ENCODE peak calls at places on chromosomes 11 and 22, in nine cellular contexts. E is neural progenitor cell, M is fibroblast of lung, K is cardiac muscle cell, R is heart left ventricle, A is colonic mucosa, H is IMR-90, G is lower lobe of right lung, F is testis. X is an unnamed sample. For H3K27me3, the result is how much of the 10 kb centered on the place peaks cover.

GRCh38 chr11:72754544-72755155 is 2.4 kb upstream of the ARAP1 start:
- DNase-seq in A (no peak), E (no peak), G (no peak), H (no peak), K (no peak), R (no peak), F (no peak), M (no peak), X (no peak)

GRCh38 chr11:109435121-109435742 is 13.2 kb downstream of the C11orf87 start:
- DNase-seq in K (no peak), F (no peak), M (no peak), G (no peak), A (no peak), R (no peak), H (peak), E (no peak), X (no peak)

GRCh38 chr11:60924906-60925684 is 835 bp downstream of the TMEM132A start:
- DNase-seq in G (no peak), A (no peak), R (no peak), M (no peak), F (no peak), K (peak), H (no peak), E (peak), X (no peak)

GRCh38 chr11:40286137-40286536 is 1173.3 kb downstream of the LRRC4C start:
- DNase-seq in E (no peak), M (no peak), F (no peak), G (no peak), A (no peak), R (no peak), H (no peak), K (peak), X (no peak)

GRCh38 chr11:46658259-46658658 is 40.9 kb downstream of the ATG13 start:
- DNase-seq in E (no peak), K (no peak), G (no peak), A (no peak), M (peak), R (peak), F (peak), H (peak), X (no peak)

GRCh38 chr11:36280531-36280930 is 8.7 kb downstream of the COMMD9 start:
- DNase-seq in K (no peak), R (no peak), F (no peak), H (peak), G (no peak), A (peak), M (peak), E (no peak), X (no peak)

GRCh38 chr22:46077669-46078099 is 72.6 kb upstream of the PPARA start:
- DNase-seq in K (no peak), A (no peak), H (no peak), M (no peak), E (no peak), F (peak), G (peak), R (peak), X (no peak)

GRCh38 chr11:32884770-32885384 is 7.7 kb upstream of the QSER1 start:
- DNase-seq in A (no peak), M (peak), G (no peak), R (no peak), E (no peak), F (no peak), K (peak), H (no peak), X (no peak)

GRCh38 chr11:26867286-26867685 is 126.6 kb upstream of the FIBIN start:
- DNase-seq in A (no peak), H (no peak), M (peak), G (no peak), F (no peak), R (no peak), E (no peak), K (no peak), X (no peak)

GRCh38 chr22:27474711-27475547 is 326.6 kb downstream of the MN1 start:
- DNase-seq in G (no peak), A (no peak), K (no peak), M (peak), H (peak), E (no peak), R (no peak), F (no peak), X (peak)

GRCh38 chr22:29194269-29194668 is 11.4 kb upstream of the EMID1 start:
- DNase-seq in M (no peak), E (no peak), R (no peak), G (no peak), K (no peak), F (no peak), A (no peak), H (no peak), X (no peak)

GRCh38 chr22:50545522-50546325 is at the start of gene KLHDC7B:
- DNase-seq in E (no peak), A (no peak), K (no peak), R (no peak), M (peak), F (no peak), G (peak), H (peak), X (no peak)

GRCh38 chr22:50548046-50548912 is 2.6 kb downstream of the KLHDC7B start:
- DNase-seq in R (no peak), G (peak), M (no peak), A (no peak), F (no peak), E (no peak), K (no peak), H (no peak), X (no peak)

GRCh38 chr22:50544746-50545253 is 899 bp upstream of the KLHDC7B start:
- DNase-seq in F (no peak), H (no peak), M (no peak), R (peak), A (peak), E (no peak), K (no peak), G (peak), X (no peak)

GRCh38 chr22:50547231-50547851 is 1.6 kb downstream of the KLHDC7B start:
- DNase-seq in G (peak), F (no peak), A (no peak), M (no peak), E (no peak), R (no peak), K (no peak), H (no peak), X (no peak)

DNA sequence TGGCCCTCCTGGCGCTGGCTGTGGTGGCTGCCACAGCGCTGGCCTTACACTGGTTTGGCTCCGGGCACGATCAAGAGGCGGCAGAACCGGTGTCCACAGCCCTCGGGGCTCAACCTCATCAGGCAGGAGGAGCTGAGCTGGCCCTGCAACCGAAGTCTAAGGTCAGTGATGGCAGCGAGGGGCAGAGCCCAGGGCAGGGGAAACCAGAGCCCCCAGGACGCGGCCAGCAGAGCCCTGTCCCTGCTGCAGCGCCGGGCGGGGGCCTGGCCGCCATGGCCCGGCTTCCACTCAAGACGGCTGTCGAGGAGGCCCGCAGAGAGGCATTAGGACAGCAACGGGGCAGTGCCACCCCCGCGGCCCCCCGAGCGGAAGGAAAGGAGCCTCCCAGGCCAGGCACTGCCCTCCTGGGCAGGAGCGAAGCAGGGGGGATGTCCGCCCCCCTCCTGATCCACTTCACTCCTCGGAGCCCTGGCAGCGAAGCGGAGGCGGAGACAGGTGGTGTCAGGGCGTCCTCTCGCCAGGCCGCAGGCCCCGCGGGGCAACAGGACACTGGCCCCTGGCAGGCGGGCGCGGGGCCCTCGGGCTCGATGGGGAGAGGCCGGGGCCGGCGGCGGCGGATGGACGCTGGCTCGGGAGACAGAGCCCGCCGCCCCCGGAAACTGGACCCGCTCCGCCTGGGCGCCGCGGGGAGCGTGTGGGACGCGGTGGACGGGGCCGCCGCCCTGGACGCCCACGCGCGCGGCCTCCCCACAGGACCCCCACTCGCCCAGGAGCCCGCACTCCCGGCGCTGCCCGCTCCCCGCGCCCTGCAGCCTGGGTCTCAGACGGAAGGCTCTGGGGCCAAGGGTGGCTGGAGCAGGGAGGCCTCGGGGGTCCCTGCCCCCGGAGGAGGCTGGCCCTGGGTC is 879 bp downstream of the KLHDC7B start:
- DNase-seq in K (no peak), H (no peak), E (no peak), R (no peak), G (peak), M (no peak), F (no peak), A (no peak), X (no peak)
- H3K4me3 ChIP-seq in K (no peak), H (no peak), E (no peak), R (no peak), G (no peak), M (no peak), F (no peak), A (no peak), X (no peak)

GRCh38 chr11:122724520-122724919 is 69.0 kb downstream of the UBASH3B start:
- DNase-seq in R (no peak), M (no peak), A (no peak), E (no peak), K (no peak), G (no peak), F (no peak), H (peak), X (no peak)
- H3K27me3 ChIP-seq in R (under half), M (under half), A (under half), E (under half), K (under half), G (under half), F (under half), H (under half), X (under half)

DNA sequence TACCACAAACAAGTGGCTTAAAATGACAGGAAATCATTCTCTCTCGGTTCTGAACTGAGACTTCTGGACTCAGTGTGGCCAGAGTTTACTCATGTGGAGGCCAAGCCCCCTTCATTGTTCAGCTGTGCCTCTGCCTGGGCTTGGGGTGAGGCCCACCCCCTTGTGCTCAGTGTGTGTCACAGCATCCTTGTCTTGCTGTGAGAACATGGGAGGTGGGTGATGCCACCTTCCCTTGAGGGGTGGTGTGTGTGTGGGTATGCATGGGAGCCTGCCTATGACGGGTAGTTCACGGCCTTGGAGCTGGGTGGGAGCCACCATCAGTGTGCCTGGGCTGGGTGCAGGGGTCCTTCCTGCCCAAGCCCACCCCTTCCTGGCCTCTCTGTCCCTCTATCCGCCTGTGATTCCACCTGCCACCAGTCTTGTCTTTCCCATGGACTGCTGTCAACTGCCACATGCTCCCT is 101.7 kb downstream of the MORC2 start:
- DNase-seq in E (peak), K (no peak), M (no peak), H (no peak), G (no peak), A (no peak), F (no peak), R (no peak), X (no peak)
- TF ChIP-seq CTCF in E (peak), K (no peak), M (no peak), H (peak), G (peak), A (no peak), F (no peak), R (no peak), X (no peak)

GRCh38 chr11:125166903-125167291 is 2.3 kb downstream of the PKNOX2 start:
- DNase-seq in A (no peak), E (no peak), R (no peak), F (no peak), K (no peak), H (no peak), G (no peak), M (no peak), X (peak)

GRCh38 chr11:125168875-125169537 is 4.5 kb downstream of the PKNOX2 start:
- DNase-seq in A (no peak), R (no peak), F (no peak), E (no peak), M (peak), H (peak), K (no peak), G (no peak), X (no peak)

GRCh38 chr11:125167954-125168821 is 3.6 kb downstream of the PKNOX2 start:
- DNase-seq in G (no peak), R (no peak), M (peak), F (no peak), A (no peak), K (no peak), H (peak), E (peak), X (no peak)

GRCh38 chr11:125166347-125166841 is 1.8 kb downstream of the PKNOX2 start:
- DNase-seq in G (no peak), E (peak), F (no peak), A (no peak), H (no peak), K (peak), M (peak), R (peak), X (peak)

DNA sequence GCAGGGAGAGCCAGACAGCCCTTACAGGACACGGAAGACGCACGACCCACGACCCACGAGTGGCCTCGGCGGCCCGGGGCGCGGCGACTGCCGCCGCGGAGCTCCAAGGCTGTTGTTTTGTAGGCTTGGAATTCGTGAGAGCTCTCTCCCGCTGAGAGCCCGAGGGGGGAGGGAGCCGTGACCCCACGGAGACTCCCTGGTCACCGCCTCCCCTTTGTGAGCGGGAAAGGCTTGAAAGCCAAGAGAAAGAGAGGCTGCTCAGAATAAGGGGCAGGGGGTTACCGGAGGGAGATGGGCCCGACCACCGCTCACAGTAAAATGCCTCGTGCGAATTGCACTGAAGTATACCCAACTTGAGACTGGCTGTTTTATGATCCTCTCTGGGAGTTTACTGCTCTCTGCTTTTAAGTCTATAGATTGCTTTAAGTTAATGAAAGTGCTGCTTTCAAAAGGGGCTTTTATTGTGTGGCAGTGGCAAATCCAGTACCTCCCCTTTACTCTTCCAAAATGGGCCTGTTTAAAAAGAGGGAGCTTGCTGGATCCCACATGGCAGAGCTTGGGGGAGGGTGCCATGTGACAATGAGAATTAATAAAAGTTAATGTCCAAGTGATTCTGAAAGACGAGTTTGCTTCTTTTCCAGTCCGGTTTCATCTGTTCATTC is 2.9 kb downstream of the PKNOX2 start:
- DNase-seq in H (peak), E (peak), A (no peak), F (peak), R (peak), M (peak), K (peak), G (no peak), X (peak)
- H3K4me3 ChIP-seq in H (no peak), E (peak), A (no peak), F (peak), R (peak), M (peak), K (peak), G (peak), X (peak)

DNA sequence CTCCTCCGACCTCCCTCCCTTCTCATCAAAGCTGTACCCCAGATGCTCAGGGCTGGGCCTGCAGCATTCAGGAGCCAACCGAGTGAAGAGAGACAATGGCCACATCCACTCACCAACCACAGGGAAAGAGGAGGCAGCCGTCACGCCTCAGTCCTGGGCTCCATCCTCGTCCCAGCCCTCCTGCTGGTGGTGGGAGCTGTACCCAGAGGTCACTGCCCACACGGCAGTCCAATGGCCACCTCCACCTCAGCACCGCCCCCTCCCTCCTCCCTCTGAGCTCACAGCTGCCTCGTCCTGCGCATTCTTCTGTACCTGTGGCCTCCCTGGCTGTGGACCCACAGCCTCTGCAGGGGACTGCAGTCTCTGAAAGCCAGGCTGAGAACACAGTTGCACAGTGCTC is 53.0 kb downstream of the PHF21B start:
- DNase-seq in K (no peak), G (no peak), M (no peak), A (no peak), E (peak), F (no peak), R (no peak), H (no peak), X (no peak)
- H3K27me3 ChIP-seq in K (under half), G (under half), M (under half), A (under half), E (under half), F (under half), R (under half), H (half or more), X (under half)

GRCh38 chr11:75563978-75564552 is 2.0 kb downstream of the SERPINH1 start:
- DNase-seq in E (peak), A (no peak), K (peak), R (peak), M (peak), H (peak), G (no peak), F (peak), X (peak)
- TF ChIP-seq CTCF in E (peak), A (no peak), K (peak), R (peak), M (peak), H (peak), G (peak), F (peak), X (peak)

DNA sequence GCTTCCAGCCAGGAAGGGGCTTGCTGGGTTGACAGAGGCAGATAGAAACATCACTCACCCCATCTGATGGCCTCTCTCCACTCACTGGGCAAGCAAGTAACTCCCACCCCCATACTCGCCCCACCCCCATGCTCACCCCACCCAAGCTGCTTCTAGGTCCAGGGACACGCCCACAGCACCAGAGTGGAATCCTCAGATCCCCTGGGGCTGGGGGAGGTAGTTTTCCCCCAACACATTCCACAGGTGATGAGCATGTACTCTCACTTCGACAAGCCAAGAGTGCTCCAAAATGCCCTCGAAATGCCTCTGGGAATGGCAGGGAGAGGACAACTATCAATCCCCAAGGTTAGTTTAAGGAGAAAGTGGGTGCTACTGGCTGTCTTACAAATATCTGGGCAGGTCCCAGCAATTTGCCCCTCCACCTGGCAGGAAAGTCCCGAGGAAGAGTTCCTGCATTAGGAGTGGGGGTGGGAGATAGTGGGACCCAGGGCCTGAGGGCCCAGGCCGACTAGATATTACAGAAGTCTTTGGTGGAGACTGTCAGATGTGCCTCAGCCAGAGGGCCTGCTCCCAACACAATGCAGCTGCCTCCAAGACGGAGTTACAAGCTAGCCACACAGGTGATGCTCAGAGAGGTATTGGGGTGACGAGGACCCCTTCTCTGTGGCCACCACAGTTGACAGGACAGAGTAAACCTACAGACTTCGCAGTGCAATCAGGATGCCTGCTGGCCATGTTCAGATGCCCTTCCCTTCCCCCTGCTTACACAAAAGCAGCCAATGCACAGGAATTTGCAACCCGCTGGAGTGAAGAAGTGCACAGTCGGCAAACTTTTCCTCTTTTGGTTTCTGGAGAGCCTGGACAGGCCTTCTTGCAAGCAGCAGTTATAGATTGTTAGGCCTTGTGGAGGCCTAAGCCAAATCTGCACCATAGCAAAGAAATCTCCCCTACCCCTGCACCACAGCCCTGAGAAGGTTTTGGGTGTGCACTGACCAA is 2.9 kb upstream of the LMO1 start:
- DNase-seq in M (no peak), A (no peak), H (no peak), K (no peak), G (no peak), R (no peak), F (no peak), E (no peak), X (peak)
- H3K4me3 ChIP-seq in M (no peak), A (no peak), H (no peak), K (no peak), G (no peak), R (no peak), F (no peak), E (no peak), X (no peak)

X was measured in ovary.